ENCODE peak calls at places on chromosomes 4 and X, in seven cellular contexts. Q is cardiac muscle cell, N is esophagus squamous epithelium, L is pancreas, U is sigmoid colon, F is psoas muscle, M is testis. J is an unnamed sample. For H3K9me3 and H3K27me3, the result is how much of the 10 kb centered on the place peaks cover.

GRCh38 chr4:16450031-16450430 is 223.8 kb upstream of the TAPT1 start:
- DNase-seq in Q (no peak), N (no peak), L (no peak), U (no peak), F (no peak), M (no peak), J (no peak)

GRCh38 chr4:47154816-47155370 is 123.5 kb downstream of the GABRB1 start:
- DNase-seq in Q (no peak), N (no peak), L (no peak), U (no peak), F (no peak), M (no peak), J (no peak)

GRCh38 chr4:186832906-186833305 is 109.2 kb upstream of the FAT1 start:
- DNase-seq in Q (no peak), N (no peak), L (no peak), U (no peak), F (no peak), M (no peak), J (no peak)

GRCh38 chr4:46123872-46124755 is at the start of gene GABRG1:
- DNase-seq in Q (peak), N (no peak), L (peak), U (no peak), F (no peak), M (no peak), J (no peak)

GRCh38 chrX:154012336-154012991 is 7.2 kb downstream of the IRAK1 start:
- DNase-seq in Q (no peak), N (no peak), L (peak), U (no peak), F (peak), M (peak), J (no peak)

GRCh38 chr4:78464265-78464664 is 87.3 kb upstream of the ANXA3 start:
- DNase-seq in Q (no peak), N (no peak), L (no peak), U (no peak), F (no peak), M (no peak), J (no peak)

GRCh38 chr4:26141916-26142638 is 178.7 kb upstream of the RBPJ start:
- DNase-seq in Q (no peak), N (no peak), L (no peak), U (peak), F (peak), M (peak), J (no peak)

GRCh38 chr4:118997601-118998000 is 108.9 kb downstream of the SYNPO2 start:
- DNase-seq in Q (peak), N (no peak), L (no peak), U (no peak), F (no peak), M (no peak), J (no peak)

GRCh38 chrX:1178580-1179057 is 33.8 kb downstream of the CRLF2 start:
- DNase-seq in Q (peak), N (no peak), L (no peak), U (no peak), F (no peak), M (no peak), J (no peak)

GRCh38 chrX:69082055-69082752 is 83.0 kb downstream of the PJA1 start:
- DNase-seq in Q (no peak), N (no peak), L (peak), U (no peak), F (peak), M (no peak), J (no peak)

GRCh38 chrX:119686087-119686639 is 6.8 kb downstream of the SEPTIN6 start:
- DNase-seq in Q (peak), N (no peak), L (no peak), U (no peak), F (no peak), M (no peak), J (no peak)

GRCh38 chr4:35300996-35301774 is 943.1 kb downstream of the ARAP2 start:
- DNase-seq in Q (peak), N (no peak), L (no peak), U (no peak), F (no peak), M (no peak), J (no peak)

GRCh38 chr4:119027815-119028214 is 107.8 kb upstream of the MYOZ2 start:
- DNase-seq in Q (no peak), N (no peak), L (no peak), U (no peak), F (no peak), M (no peak), J (no peak)

DNA sequence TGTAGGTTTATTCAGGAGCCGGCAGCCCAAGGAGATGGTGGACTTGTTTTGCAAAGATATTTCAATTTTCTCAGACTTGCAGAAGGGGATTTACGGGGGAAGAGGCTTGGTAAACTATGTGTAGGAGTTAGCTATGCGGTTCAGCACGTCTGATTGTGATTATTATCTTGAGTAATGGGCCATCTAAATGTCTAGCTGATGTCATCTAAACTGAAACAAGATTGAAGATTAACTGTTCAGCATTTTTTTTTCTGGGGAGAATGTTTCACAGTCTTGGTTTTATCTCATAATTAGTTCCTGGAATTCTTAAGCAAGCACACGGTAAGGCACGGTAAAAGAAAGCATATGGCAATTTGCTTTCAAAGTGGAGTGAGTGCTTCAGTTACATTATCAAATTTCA is 207.3 kb upstream of the CXorf51B start:
- DNase-seq in Q (no peak), N (no peak), L (no peak), U (no peak), F (no peak), M (no peak), J (no peak)
- H3K9me3 ChIP-seq in Q (under half), N (under half), L (under half), U (under half), F (under half), M (under half), J (under half)

GRCh38 chrX:71107762-71108360 is 1.3 kb upstream of the CXorf65 start:
- DNase-seq in Q (peak), N (no peak), L (no peak), U (no peak), F (no peak), M (no peak), J (no peak)
- H3K27ac ChIP-seq in Q (peak), N (no peak), L (no peak), U (no peak), F (no peak), M (no peak), J (peak)

DNA sequence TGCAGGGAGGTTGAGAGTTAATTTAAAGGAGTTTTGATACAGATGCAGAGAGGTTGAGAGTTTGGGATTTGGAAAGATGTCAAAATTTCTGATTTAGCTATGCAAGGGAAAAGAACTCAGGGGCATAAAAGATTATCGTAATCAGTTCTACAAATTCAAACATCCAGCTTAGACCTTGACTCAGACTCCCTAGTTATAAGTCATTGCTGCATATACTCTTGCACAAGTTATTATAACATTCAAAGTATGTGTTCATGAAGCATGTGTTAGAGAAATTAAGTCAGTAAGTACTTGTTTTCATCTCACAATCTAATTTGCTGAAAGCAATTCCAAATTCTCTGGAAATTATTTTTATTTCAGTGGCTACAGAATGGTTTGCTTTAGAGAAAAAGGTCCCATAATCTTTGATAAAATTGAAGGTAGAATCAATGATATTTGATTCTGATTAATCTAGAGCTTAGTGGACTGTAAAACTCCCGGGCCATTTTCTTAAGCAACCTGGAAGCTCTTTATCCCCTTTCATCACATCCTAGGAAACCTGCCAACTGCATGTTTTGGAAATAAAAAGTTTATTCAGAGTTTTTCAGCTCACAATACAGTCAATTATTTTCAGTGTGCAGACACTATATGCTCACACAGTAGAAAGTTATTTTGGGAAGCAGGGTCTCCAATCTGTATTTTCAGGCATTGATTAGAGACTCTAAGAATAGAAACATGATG is 132.9 kb upstream of the SPANXC start:
- DNase-seq in Q (peak), N (no peak), L (no peak), U (no peak), F (no peak), M (no peak), J (no peak)
- H3K27me3 ChIP-seq in Q (under half), N (under half), L (under half), U (under half), F (under half), M (under half), J (under half)

GRCh38 chr4:1253831-1254230 is 4.9 kb upstream of the CTBP1 start:
- DNase-seq in Q (no peak), N (no peak), L (no peak), U (no peak), F (no peak), M (no peak), J (no peak)

GRCh38 chr4:1258457-1258856 is 9.5 kb upstream of the CTBP1 start:
- DNase-seq in Q (no peak), N (no peak), L (no peak), U (no peak), F (no peak), M (no peak), J (no peak)

GRCh38 chr4:1252928-1253492 is 4.1 kb upstream of the CTBP1 start:
- DNase-seq in Q (no peak), N (no peak), L (no peak), U (no peak), F (no peak), M (no peak), J (no peak)

GRCh38 chr4:1255699-1256098 is 6.8 kb upstream of the CTBP1 start:
- DNase-seq in Q (no peak), N (no peak), L (no peak), U (no peak), F (no peak), M (no peak), J (no peak)

DNA sequence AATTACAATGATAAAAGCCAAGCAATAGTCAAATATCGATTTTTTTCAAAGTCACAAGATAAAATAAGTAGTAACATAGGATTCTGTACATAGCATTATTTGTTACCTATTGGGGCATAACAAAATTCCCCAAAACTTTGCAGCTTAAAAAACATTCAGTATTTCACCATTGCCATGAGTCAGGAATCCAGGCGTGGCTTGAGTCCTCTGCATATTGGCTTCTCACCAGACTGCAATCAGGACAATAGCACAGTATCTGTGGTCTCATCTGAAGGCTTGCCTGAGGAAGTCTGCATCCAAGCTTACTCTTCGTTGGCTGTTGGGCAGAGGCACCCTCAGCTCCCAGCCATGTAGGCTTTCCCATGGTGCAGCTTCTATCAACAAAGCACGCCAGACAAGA is 6.2 kb upstream of the CTBP1 start:
- DNase-seq in Q (no peak), N (no peak), L (no peak), U (no peak), F (no peak), M (no peak), J (no peak)
- H3K9me3 ChIP-seq in Q (under half), N (under half), L (under half), U (under half), F (under half), M (under half), J (under half)

GRCh38 chr4:105989411-105990242 is 94.4 kb downstream of the NPNT start:
- DNase-seq in Q (no peak), N (no peak), L (no peak), U (no peak), F (no peak), M (no peak), J (no peak)
- H3K27ac ChIP-seq in Q (no peak), N (peak), L (no peak), U (no peak), F (peak), M (no peak), J (no peak)